ENCODE peak calls at places on chromosomes 2 and 18, in nine cellular contexts. F is RWPE1, B is BE2C, T is heart left ventricle, E is psoas muscle, L is pancreas, Y is chondrocyte, K is PC-9, S is right lobe of liver. V is an unnamed sample.

GRCh38 chr2:46964835-46965560 is 49.4 kb upstream of the MCFD2 start:
- DNase-seq in F (peak; percentile 51), B (no peak), T (no peak), E (no peak), L (no peak), Y (no peak), K (peak; percentile 79), S (peak; percentile 40), V (no peak)

GRCh38 chr2:214310319-214310718 is 100.5 kb upstream of the VWC2L start:
- DNase-seq in F (no peak), B (peak; percentile 15), T (no peak), E (no peak), L (no peak), Y (no peak), K (no peak), S (no peak), V (no peak)

GRCh38 chr2:78061301-78061700 is 539.1 kb upstream of the LRRTM4 start:
- DNase-seq in F (no peak), B (no peak), T (no peak), E (no peak), L (no peak), Y (no peak), K (no peak), S (no peak), V (no peak)

GRCh38 chr2:28821295-28821958 is 10.8 kb downstream of the SPDYA start:
- DNase-seq in F (peak; percentile 51), B (peak; percentile 62), T (no peak), E (no peak), L (peak; percentile 36), Y (no peak), K (peak; percentile 50), S (no peak), V (peak; percentile 17)

GRCh38 chr2:71802556-71802955 is 345.1 kb downstream of the CYP26B1 start:
- DNase-seq in F (no peak), B (no peak), T (no peak), E (no peak), L (no peak), Y (no peak), K (no peak), S (no peak), V (no peak)

GRCh38 chr2:158202151-158202778 is 100.6 kb downstream of the UPP2 start:
- DNase-seq in F (peak; percentile 45), B (peak; percentile 16), T (no peak), E (no peak), L (no peak), Y (no peak), K (peak; percentile 17), S (no peak), V (no peak)

GRCh38 chr2:61762292-61762691 is 91.6 kb downstream of the FAM161A start:
- DNase-seq in F (no peak), B (no peak), T (no peak), E (no peak), L (no peak), Y (no peak), K (no peak), S (no peak), V (no peak)

GRCh38 chr2:187271825-187272224 is 176.2 kb downstream of the CALCRL start:
- DNase-seq in F (no peak), B (no peak), T (no peak), E (no peak), L (no peak), Y (no peak), K (no peak), S (no peak), V (no peak)

GRCh38 chr18:78914586-78914935 is 65.1 kb upstream of the SALL3 start:
- DNase-seq in F (no peak), B (no peak), T (no peak), E (no peak), L (no peak), Y (no peak), K (no peak), S (no peak), V (no peak)

GRCh38 chr18:36388310-36388709 is 90.8 kb downstream of the FHOD3 start:
- DNase-seq in F (no peak), B (no peak), T (no peak), E (no peak), L (no peak), Y (no peak), K (no peak), S (no peak), V (no peak)

GRCh38 chr2:12556762-12557161 is 160.0 kb upstream of the TRIB2 start:
- DNase-seq in F (no peak), B (no peak), T (no peak), E (no peak), L (no peak), Y (no peak), K (peak; percentile 40), S (no peak), V (no peak)

GRCh38 chr2:213227458-213227857 is 56.8 kb upstream of the SPAG16 start:
- DNase-seq in F (no peak), B (no peak), T (no peak), E (no peak), L (no peak), Y (no peak), K (no peak), S (no peak), V (no peak)

GRCh38 chr18:36711813-36712444 is 116.9 kb downstream of the TPGS2 start:
- DNase-seq in F (peak; percentile 54), B (peak; percentile 60), T (peak; percentile 87), E (peak; percentile 56), L (no peak), Y (no peak), K (peak; percentile 39), S (no peak), V (no peak)

GRCh38 chr2:14982790-14983189 is 350.3 kb downstream of the LRATD1 start:
- DNase-seq in F (no peak), B (no peak), T (no peak), E (no peak), L (no peak), Y (no peak), K (no peak), S (no peak), V (no peak)

GRCh38 chr2:64213607-64214275 is 69.5 kb upstream of the PELI1 start:
- DNase-seq in F (no peak), B (no peak), T (no peak), E (no peak), L (no peak), Y (no peak), K (no peak), S (no peak), V (no peak)

GRCh38 chr2:20578895-20579825 is 71.7 kb downstream of the HS1BP3 start:
- DNase-seq in F (peak; percentile 87), B (peak; percentile 92), T (peak; percentile 95), E (peak; percentile 82), L (peak; percentile 54), Y (peak; percentile 84), K (peak; percentile 76), S (peak; percentile 78), V (no peak)

GRCh38 chr18:45213040-45213333 is 402.3 kb upstream of the SLC14A2 start:
- DNase-seq in F (no peak), B (no peak), T (no peak), E (no peak), L (no peak), Y (no peak), K (no peak), S (no peak), V (no peak)
- TF ChIP-seq CTCF in F (peak; percentile 52), B (no peak), T (no peak), E (no peak), L (no peak), Y (peak; percentile 66), K (peak; percentile 42), S (no peak), V (peak; percentile 16)

DNA sequence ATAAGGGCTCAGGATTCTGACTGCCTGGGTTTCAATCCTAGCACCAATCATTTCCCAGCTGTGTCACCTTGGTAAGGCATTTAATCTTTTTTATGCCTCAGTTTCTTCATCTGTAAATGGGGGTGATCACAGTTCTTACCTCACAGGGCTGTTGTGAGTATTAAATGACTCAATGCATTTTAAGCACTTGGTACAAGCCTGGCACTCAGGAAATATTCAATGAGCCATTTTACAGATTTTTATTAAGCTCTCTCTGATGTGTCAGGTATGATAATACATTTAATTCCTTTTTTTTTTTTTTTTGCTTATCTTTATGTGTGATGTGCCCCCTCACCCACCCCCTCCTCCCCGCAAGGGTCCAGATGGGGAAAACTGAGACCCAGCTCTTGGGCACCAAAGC is 12.0 kb downstream of the SPEG start:
- DNase-seq in F (no peak), B (no peak), T (no peak), E (no peak), L (no peak), Y (no peak), K (no peak), S (no peak), V (no peak)
- TF ChIP-seq CTCF in F (no peak), B (no peak), T (no peak), E (no peak), L (no peak), Y (no peak), K (no peak), S (no peak), V (no peak)

GRCh38 chr2:219404954-219405353 is 13.2 kb upstream of the DES start:
- DNase-seq in F (no peak), B (no peak), T (peak; percentile 80), E (peak; percentile 86), L (no peak), Y (no peak), K (no peak), S (no peak), V (no peak)

GRCh38 chr2:219406861-219407230 is 11.3 kb upstream of the DES start:
- DNase-seq in F (no peak), B (no peak), T (peak; percentile 94), E (peak; percentile 74), L (no peak), Y (no peak), K (no peak), S (no peak), V (no peak)

GRCh38 chr2:219405958-219406860 is 12.0 kb upstream of the DES start:
- DNase-seq in F (no peak), B (no peak), T (no peak), E (no peak), L (no peak), Y (no peak), K (no peak), S (no peak), V (no peak)

GRCh38 chr2:219404291-219404910 is 13.8 kb upstream of the DES start:
- DNase-seq in F (no peak), B (no peak), T (peak; percentile 77), E (peak; percentile 64), L (no peak), Y (no peak), K (no peak), S (no peak), V (no peak)

GRCh38 chr2:219405451-219405850 is 12.7 kb upstream of the DES start:
- DNase-seq in F (no peak), B (no peak), T (peak; percentile 85), E (peak; percentile 75), L (no peak), Y (peak; percentile 49), K (no peak), S (no peak), V (no peak)
- TF ChIP-seq CTCF in F (no peak), B (no peak), T (peak; percentile 41), E (peak; percentile 42), L (no peak), Y (peak; percentile 37), K (no peak), S (no peak), V (no peak)

DNA sequence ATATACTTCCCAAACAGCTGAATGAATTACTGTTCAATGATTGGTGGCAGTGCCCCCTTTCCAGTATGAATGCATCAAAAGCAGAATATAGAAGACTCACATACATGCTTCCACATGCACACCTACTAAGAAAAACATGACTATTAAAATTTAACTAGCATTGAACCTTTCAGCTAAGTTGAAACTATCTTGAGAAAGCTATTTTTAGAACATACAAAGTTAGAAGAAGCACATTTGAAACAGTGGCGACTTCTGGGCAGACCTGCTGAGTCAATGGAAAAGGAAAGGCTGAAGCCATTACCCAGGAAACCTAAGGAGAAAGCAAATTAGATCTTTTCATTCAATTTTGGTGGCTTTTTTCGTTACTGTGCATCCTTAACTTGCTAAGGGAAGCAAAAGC is 55.9 kb downstream of the PLA2R1 start:
- DNase-seq in F (no peak), B (no peak), T (no peak), E (no peak), L (no peak), Y (no peak), K (no peak), S (no peak), V (no peak)
- TF ChIP-seq CTCF in F (no peak), B (no peak), T (no peak), E (no peak), L (no peak), Y (no peak), K (no peak), S (no peak), V (no peak)

V was measured in activated B cell treated with CpG ODN at 0.5 μM for 24 hours.